ENCODE peak calls at places on chromosomes 6 and 20, in four cellular contexts. V is neural progenitor cell, G is cardiac muscle cell, J is stomach. P is an unnamed sample. For H3K9me3, the result is how much of the 10 kb centered on the place peaks cover.

GRCh38 chr20:50690979-50691584 is at the start of gene RIPOR3:
- DNase-seq in V (peak), G (peak), J (peak), P (peak)

GRCh38 chr6:7673063-7673536 is 52.8 kb upstream of the BMP6 start:
- DNase-seq in V (peak), G (peak), J (peak), P (no peak)

GRCh38 chr6:104326173-104327001 is 533.3 kb downstream of the HACE1 start:
- DNase-seq in V (peak), G (no peak), J (no peak), P (no peak)

GRCh38 chr6:43728586-43728985 is 41.0 kb upstream of the MRPS18A start:
- DNase-seq in V (no peak), G (no peak), J (no peak), P (no peak)

GRCh38 chr6:3208096-3208774 is 19.2 kb downstream of the TUBB2B start:
- DNase-seq in V (no peak), G (no peak), J (no peak), P (no peak)

GRCh38 chr20:5402903-5403531 is 86.3 kb upstream of the PROKR2 start:
- DNase-seq in V (peak), G (peak), J (no peak), P (peak)

GRCh38 chr20:53330744-53331143 is 262.9 kb downstream of the ZNF217 start:
- DNase-seq in V (no peak), G (no peak), J (no peak), P (no peak)

GRCh38 chr6:154481541-154482013 is 28.9 kb downstream of the CNKSR3 start:
- DNase-seq in V (no peak), G (no peak), J (no peak), P (no peak)

GRCh38 chr6:14896475-14896874 is 349.4 kb upstream of the JARID2 start:
- DNase-seq in V (no peak), G (no peak), J (no peak), P (no peak)

GRCh38 chr6:14088600-14089168 is 28.9 kb upstream of the CD83 start:
- DNase-seq in V (no peak), G (no peak), J (no peak), P (no peak)

GRCh38 chr20:52031574-52032303 is 159.8 kb downstream of the ZFP64 start:
- DNase-seq in V (no peak), G (no peak), J (no peak), P (no peak)

GRCh38 chr20:20513720-20514119 is 145.8 kb downstream of the INSM1 start:
- DNase-seq in V (no peak), G (no peak), J (no peak), P (no peak)

GRCh38 chr6:41536884-41537347 is 9.3 kb upstream of the FOXP4 start:
- DNase-seq in V (no peak), G (no peak), J (peak), P (peak)

GRCh38 chr6:2793491-2794151 is 28.4 kb downstream of the WRNIP1 start:
- DNase-seq in V (no peak), G (peak), J (peak), P (no peak)

GRCh38 chr20:49283176-49283702 is 5.4 kb upstream of the ZNFX1 start:
- DNase-seq in V (no peak), G (no peak), J (no peak), P (no peak)
- H3K9me3 ChIP-seq in V (under half), G (under half), J (under half), P (under half)

DNA sequence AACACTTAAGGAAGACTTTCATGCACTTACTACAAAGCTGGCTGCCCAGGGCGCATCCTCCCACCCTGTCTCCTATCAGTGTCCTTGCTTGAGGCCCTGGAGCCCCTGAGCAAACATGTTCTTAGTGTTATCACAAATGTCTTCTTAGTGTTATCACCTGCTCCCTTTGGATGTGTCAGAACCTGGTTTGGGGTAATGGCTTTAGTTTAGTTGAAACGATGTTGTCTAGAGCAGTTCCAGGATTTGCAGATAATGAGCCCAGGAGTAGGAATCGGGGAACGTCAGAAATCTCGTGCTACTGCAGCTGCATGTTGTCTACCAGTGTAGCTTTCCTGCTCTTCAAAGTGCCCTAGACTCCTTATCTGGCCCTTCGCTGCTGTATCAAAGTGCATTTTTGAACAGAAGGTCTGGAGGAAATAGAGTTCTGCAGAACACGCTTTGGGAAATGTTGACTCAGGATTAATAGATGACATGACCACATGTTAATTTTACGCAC is 69.6 kb downstream of the PHACTR2 start:
- DNase-seq in V (no peak), G (peak), J (no peak), P (no peak)
- H3K4me3 ChIP-seq in V (no peak), G (no peak), J (no peak), P (no peak)

GRCh38 chr6:161956082-161956481 is 682.2 kb upstream of the AGPAT4 start:
- DNase-seq in V (no peak), G (no peak), J (no peak), P (no peak)

GRCh38 chr6:161954077-161954476 is 680.2 kb upstream of the AGPAT4 start:
- DNase-seq in V (no peak), G (no peak), J (no peak), P (peak)

GRCh38 chr6:161951139-161951538 is 677.3 kb upstream of the AGPAT4 start:
- DNase-seq in V (no peak), G (no peak), J (no peak), P (no peak)

GRCh38 chr6:161959072-161959471 is 685.2 kb upstream of the AGPAT4 start:
- DNase-seq in V (no peak), G (no peak), J (no peak), P (no peak)

GRCh38 chr6:161954699-161955276 is 680.9 kb upstream of the AGPAT4 start:
- DNase-seq in V (no peak), G (no peak), J (peak), P (no peak)
- TF ChIP-seq CTCF in V (no peak), G (no peak), J (no peak), P (no peak)

DNA sequence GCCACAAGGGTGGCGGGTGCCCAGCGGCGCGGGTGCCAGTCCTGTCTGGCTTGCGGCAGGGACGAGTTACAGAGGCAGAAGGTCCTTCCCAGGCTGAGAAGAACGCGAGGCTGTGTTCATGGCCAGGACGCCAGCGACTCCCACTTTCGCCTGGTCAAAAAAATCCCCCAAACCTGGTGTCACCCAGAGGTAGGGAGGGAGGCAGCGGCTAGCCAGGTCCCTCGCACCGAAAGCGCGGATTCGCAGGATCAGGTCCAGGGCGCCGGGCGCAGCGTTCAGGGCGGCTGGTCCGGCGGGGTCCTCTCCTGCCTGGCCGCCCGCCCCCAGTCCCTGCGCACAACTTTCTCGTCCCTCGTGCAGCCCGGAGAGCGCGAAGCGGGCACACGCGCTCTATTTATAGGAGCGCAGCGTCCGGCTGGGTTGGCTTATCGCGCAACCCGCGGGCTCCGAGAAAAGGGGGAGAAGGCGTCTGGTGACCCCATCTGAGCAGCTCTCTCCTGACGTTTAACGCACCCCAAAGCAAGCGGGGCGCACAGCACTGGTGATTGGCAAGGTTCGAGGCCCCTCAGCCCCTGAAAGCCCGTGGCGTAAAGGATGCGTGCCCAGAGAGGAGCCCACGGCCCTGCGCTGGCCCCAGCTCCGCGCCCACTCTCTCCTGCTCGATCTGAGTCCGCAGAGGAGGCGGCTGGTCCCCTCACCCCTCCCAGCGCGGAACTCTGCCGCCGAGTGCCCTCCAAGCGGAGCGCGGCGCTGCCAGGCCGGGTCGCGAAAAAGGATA is 519 bp downstream of the CBLN4 start:
- DNase-seq in V (peak), G (no peak), J (no peak), P (no peak)
- H3K9me3 ChIP-seq in V (under half), G (under half), J (under half), P (under half)

DNA sequence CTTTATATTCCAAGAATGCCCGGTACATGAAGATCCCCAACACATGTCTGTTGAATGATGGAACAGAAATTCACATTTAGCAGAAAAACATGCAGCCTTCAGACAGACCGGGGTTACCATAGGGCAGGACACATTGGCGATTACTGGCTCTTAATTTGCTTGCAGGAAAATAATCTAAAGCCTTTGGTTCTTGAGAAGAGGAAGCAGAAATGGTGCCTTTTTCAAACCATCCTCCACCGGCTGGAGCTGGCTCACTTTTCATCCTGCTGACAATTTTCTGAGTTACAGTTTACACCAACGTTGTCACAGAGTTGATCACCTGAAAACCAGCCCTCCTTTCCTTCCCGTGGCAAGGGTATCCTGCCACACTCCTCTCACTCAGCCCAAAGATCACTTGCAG is 32.6 kb downstream of the SF3B5 start:
- DNase-seq in V (no peak), G (no peak), J (no peak), P (no peak)
- H3K4me3 ChIP-seq in V (peak), G (no peak), J (peak), P (no peak)

DNA sequence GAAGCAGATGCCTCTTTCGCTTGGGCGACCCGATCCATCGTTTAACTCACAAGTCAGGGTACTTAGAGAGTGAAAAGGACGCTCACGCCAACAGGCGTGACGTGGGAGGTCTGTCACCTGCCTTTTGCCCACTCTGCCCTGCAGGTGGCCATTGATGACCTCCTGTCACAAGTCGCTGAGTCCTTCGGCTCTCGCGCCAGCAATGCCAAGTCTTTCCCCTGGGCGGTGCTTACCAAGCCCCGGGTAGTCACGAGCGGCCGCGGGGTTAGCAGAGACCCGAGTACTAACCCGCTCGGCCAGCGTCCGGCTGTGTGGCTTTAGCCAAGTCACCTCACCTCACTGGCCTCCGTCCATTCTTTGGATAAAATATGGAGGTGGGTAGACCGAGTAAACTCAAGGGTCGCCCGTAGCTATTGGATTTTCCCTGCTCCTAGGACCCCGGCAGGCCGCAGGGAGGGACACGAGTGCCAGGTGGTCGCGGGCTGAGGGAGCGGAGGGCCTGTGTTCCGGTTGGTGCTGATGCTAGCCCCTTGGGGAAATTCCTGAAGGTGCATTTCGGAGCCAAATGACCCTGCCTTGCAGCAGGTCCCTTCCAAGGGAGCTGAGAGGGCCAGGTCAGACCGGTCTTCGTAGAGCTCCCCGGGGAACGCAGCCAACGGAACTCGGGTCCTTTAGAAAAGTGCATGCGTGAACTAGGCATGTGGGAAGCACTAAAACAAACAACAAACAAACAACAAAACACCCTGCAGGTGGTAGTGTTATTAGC is 668 bp downstream of the PKIB start:
- DNase-seq in V (peak), G (no peak), J (peak), P (peak)
- TF ChIP-seq CTCF in V (no peak), G (no peak), J (no peak), P (no peak)

GRCh38 chr6:118579786-118580185 is 31.7 kb downstream of the PLN start:
- DNase-seq in V (no peak), G (no peak), J (no peak), P (no peak)
- H3K9me3 ChIP-seq in V (under half), G (under half), J (under half), P (under half)

DNA sequence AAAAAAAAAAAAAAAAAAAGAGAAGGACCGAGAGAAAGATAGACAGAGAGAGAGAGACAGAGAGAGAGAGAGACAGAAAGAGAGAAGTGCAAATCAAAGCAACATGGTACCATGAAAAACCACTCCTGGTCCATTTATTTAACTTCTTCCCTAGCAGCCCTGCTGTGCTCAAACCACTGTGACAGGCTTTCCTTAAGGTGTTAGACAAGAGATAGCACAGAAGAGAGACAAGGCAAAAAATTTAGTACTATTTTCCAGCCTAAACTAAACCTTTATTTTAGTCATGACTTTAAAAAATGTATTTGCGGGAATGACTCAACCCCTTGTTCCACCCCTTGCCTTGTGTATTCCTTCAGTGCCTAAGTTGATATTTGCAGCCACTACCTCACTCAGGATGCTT is 437 bp downstream of the RIPOR2 start:
- DNase-seq in V (no peak), G (no peak), J (no peak), P (no peak)
- H3K4me3 ChIP-seq in V (no peak), G (no peak), J (peak), P (no peak)

GRCh38 chr20:31705598-31706597 is 16.8 kb downstream of the BCL2L1 start:
- DNase-seq in V (no peak), G (no peak), J (no peak), P (no peak)
- TF ChIP-seq CTCF in V (no peak), G (no peak), J (no peak), P (no peak)

DNA sequence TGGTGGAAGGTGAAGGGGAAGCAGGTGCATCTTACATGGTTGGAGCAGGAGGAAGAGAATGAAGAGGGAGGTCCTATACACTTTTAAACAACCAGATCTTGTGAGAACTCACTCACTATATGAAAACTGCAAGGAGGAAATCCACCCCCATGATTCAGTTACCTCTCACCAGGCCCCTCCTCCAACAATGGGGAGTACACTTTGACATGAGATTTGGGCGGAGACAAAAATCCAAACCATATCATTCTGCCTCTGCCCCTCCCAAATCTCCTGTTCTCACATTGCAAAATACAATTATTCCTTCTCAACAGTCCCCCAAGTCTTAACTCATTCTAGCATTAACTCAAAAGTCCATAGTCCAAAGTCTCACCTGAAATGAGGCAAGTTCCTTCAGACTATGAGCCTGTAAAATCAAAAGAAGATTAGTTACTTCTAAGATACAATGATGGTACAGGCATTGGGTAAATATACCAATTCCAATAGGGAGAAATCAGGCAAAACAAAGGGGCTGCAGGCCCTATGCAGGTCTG is 60.5 kb downstream of the EDN1 start:
- DNase-seq in V (no peak), G (no peak), J (no peak), P (no peak)
- H3K9me3 ChIP-seq in V (under half), G (under half), J (under half), P (under half)